ENCODE peak calls at places on chromosome 7, in five cellular contexts. F is HCT116, X is endothelial cell of umbilical vein, U is K562, I is GM23338. B is an unnamed sample.
A peak's percentile ranks its signal among the peaks of the same experiment; 100 is the strongest.

GRCh38 chr7:32215697-32216096 is 145.5 kb upstream of the PDE1C start:
- DNase-seq in F (no peak), X (no peak), U (no peak), I (no peak), B (no peak)

GRCh38 chr7:114929570-114929969 is 7.7 kb downstream of the MDFIC start:
- DNase-seq in F (no peak), X (no peak), U (no peak), I (no peak), B (no peak)

GRCh38 chr7:150379590-150380379 is 655 bp downstream of the ZNF775 start:
- DNase-seq in F (no peak), X (peak; percentile 41), U (peak; percentile 77), I (no peak), B (no peak)

GRCh38 chr7:45347804-45348203 is 190.2 kb downstream of the RAMP3 start:
- DNase-seq in F (no peak), X (no peak), U (peak; percentile 27), I (no peak), B (peak; percentile 45)

GRCh38 chr7:104845541-104845940 is 168.5 kb upstream of the KMT2E start:
- DNase-seq in F (no peak), X (no peak), U (no peak), I (no peak), B (no peak)

GRCh38 chr7:108403597-108404217 is 52.5 kb downstream of the NRCAM start:
- DNase-seq in F (no peak), X (no peak), U (no peak), I (no peak), B (no peak)

GRCh38 chr7:84490661-84491060 is 296.1 kb upstream of the SEMA3A start:
- DNase-seq in F (no peak), X (no peak), U (peak; percentile 12), I (peak; percentile 22), B (no peak)

GRCh38 chr7:158672975-158673374 is 31.6 kb downstream of the NCAPG2 start:
- DNase-seq in F (no peak), X (no peak), U (no peak), I (no peak), B (no peak)

GRCh38 chr7:28180031-28180363 is 598 bp downstream of the JAZF1 start:
- DNase-seq in F (no peak), X (no peak), U (no peak), I (no peak), B (no peak)

GRCh38 chr7:158345731-158346130 is 241.9 kb downstream of the PTPRN2 start:
- DNase-seq in F (no peak), X (no peak), U (no peak), I (no peak), B (no peak)

GRCh38 chr7:138875794-138876193 is 77.8 kb upstream of the ATP6V0A4 start:
- DNase-seq in F (no peak), X (no peak), U (no peak), I (no peak), B (no peak)

GRCh38 chr7:21543528-21544302 is 876 bp downstream of the DNAH11 start:
- DNase-seq in F (no peak), X (peak; percentile 23), U (no peak), I (peak; percentile 55), B (no peak)

GRCh38 chr7:123916240-123916724 is 8.8 kb upstream of the SPAM1 start:
- DNase-seq in F (peak; percentile 35), X (peak; percentile 28), U (peak; percentile 24), I (peak; percentile 90), B (no peak)

GRCh38 chr7:132750056-132750455 is 173.8 kb upstream of the PLXNA4 start:
- DNase-seq in F (no peak), X (no peak), U (no peak), I (no peak), B (no peak)

GRCh38 chr7:76356823-76357222 is 2.0 kb downstream of the YWHAG start:
- DNase-seq in F (no peak), X (peak; percentile 59), U (peak; percentile 71), I (no peak), B (no peak)

GRCh38 chr7:38686888-38687287 is 55.7 kb upstream of the AMPH start:
- DNase-seq in F (no peak), X (no peak), U (no peak), I (no peak), B (no peak)

GRCh38 chr7:45155941-45156340 is 1.6 kb upstream of the RAMP3 start:
- DNase-seq in F (no peak), X (no peak), U (no peak), I (no peak), B (no peak)

GRCh38 chr7:159197066-159197975 is 52.7 kb upstream of the VIPR2 start:
- DNase-seq in F (no peak), X (no peak), U (peak; percentile 96), I (peak; percentile 23), B (no peak)

GRCh38 chr7:54878339-54878738 is 119.3 kb upstream of the SEC61G start:
- DNase-seq in F (no peak), X (no peak), U (no peak), I (no peak), B (no peak)

GRCh38 chr7:83366629-83367028 is 203.9 kb upstream of the PCLO start:
- DNase-seq in F (no peak), X (no peak), U (no peak), I (peak; percentile 47), B (no peak)

GRCh38 chr7:13904689-13905088 is 84.8 kb downstream of the ETV1 start:
- DNase-seq in F (no peak), X (no peak), U (no peak), I (no peak), B (no peak)

GRCh38 chr7:14457567-14458453 is 444.7 kb downstream of the DGKB start:
- DNase-seq in F (peak; percentile 83), X (peak; percentile 79), U (peak; percentile 75), I (peak; percentile 94), B (peak; percentile 87)

GRCh38 chr7:39507866-39508551 is 58.2 kb upstream of the YAE1 start:
- DNase-seq in F (no peak), X (no peak), U (no peak), I (no peak), B (no peak)

GRCh38 chr7:79692015-79692414 is 238.5 kb upstream of the MAGI2 start:
- DNase-seq in F (no peak), X (no peak), U (no peak), I (no peak), B (no peak)

GRCh38 chr7:104859754-104860426 is 154.1 kb upstream of the KMT2E start:
- DNase-seq in F (no peak), X (no peak), U (no peak), I (no peak), B (no peak)

GRCh38 chr7:158492372-158492771 is 95.3 kb downstream of the PTPRN2 start:
- DNase-seq in F (no peak), X (no peak), U (no peak), I (no peak), B (no peak)

GRCh38 chr7:134804351-134804750 is 24.9 kb downstream of the CALD1 start:
- DNase-seq in F (no peak), X (peak; percentile 85), U (no peak), I (peak; percentile 79), B (no peak)

GRCh38 chr7:27453702-27454405 is 208.8 kb downstream of the HIBADH start:
- DNase-seq in F (no peak), X (peak; percentile 61), U (peak; percentile 23), I (no peak), B (no peak)

GRCh38 chr7:87476179-87476557 is 688 bp upstream of the ABCB4 start:
- DNase-seq in F (no peak), X (no peak), U (no peak), I (no peak), B (no peak)

GRCh38 chr7:13179011-13179574 is 491.7 kb downstream of the ARL4A start:
- DNase-seq in F (no peak), X (peak; percentile 40), U (peak; percentile 48), I (no peak), B (no peak)

GRCh38 chr7:50793115-50793946 is 10.6 kb upstream of the GRB10 start:
- DNase-seq in F (no peak), X (peak; percentile 50), U (peak; percentile 80), I (peak; percentile 75), B (no peak)

GRCh38 chr7:101936612-101937231 is 119.3 kb downstream of the CUX1 start:
- DNase-seq in F (no peak), X (peak; percentile 34), U (peak; percentile 30), I (peak; percentile 87), B (no peak)

GRCh38 chr7:20200965-20201364 is 16.2 kb downstream of the MACC1 start:
- DNase-seq in F (no peak), X (no peak), U (no peak), I (no peak), B (no peak)

GRCh38 chr7:151062399-151063211 is 3.2 kb downstream of the SLC4A2 start:
- DNase-seq in F (peak; percentile 81), X (no peak), U (peak; percentile 96), I (peak; percentile 98), B (no peak)

GRCh38 chr7:29565186-29565540 is 1.5 kb downstream of the PRR15 start:
- DNase-seq in F (no peak), X (no peak), U (no peak), I (peak; percentile 16), B (no peak)
- TF ChIP-seq EZH2 in F (no peak), X (no peak), U (no peak), I (no peak), B (no peak)

GRCh38 chr7:43583424-43584199 is 704 bp downstream of the STK17A start:
- DNase-seq in F (no peak), X (peak; percentile 71), U (peak; percentile 75), I (peak; percentile 50), B (no peak)
- TF ChIP-seq POLR2AphosphoS5 in F (peak; percentile 14), X (peak; percentile 10), U (no peak), I (no peak), B (no peak)

GRCh38 chr7:15687645-15688025 is 1.2 kb upstream of the MEOX2 start:
- DNase-seq in F (no peak), X (peak; percentile 37), U (no peak), I (peak; percentile 57), B (no peak)
- TF ChIP-seq EZH2 in F (no peak), X (no peak), U (no peak), I (peak; percentile 64), B (no peak)

GRCh38 chr7:111746950-111747349 is 184.7 kb upstream of the IMMP2L start:
- DNase-seq in F (no peak), X (no peak), U (no peak), I (no peak), B (no peak)

GRCh38 chr7:111750878-111751277 is 188.6 kb upstream of the IMMP2L start:
- DNase-seq in F (no peak), X (no peak), U (no peak), I (no peak), B (no peak)

GRCh38 chr7:111749625-111750024 is 187.3 kb upstream of the IMMP2L start:
- DNase-seq in F (no peak), X (no peak), U (no peak), I (no peak), B (no peak)

GRCh38 chr7:111752022-111752582 is 189.8 kb upstream of the IMMP2L start:
- DNase-seq in F (peak; percentile 21), X (peak; percentile 63), U (peak; percentile 87), I (peak; percentile 84), B (no peak)

DNA sequence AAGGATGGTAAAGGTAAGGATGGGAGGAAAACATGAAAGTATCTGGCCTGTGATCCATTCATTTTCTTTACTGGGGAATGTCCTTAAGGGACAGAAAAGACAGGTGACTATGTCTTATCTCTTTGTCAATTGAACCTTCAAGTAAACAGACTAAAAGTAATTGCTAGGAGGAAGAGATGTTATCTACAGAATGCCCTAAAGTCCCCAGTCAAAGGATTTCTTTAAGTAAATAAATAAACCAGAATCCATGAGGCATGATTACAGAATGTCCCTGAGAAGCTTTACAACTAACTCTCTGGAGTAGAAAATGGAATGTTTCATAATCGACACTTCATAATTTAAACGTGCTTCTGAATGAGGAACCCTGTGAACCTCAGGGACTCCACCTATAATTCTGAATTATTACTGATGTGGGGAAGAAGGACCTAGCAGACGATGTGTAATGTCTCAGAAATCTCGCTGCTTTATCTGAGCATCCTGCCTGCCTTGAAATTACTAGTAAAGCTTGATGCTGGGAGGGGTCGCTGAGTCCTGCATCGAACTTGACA is 187.9 kb upstream of the IMMP2L start:
- DNase-seq in F (no peak), X (no peak), U (no peak), I (no peak), B (no peak)
- TF ChIP-seq POLR2AphosphoS5 in F (no peak), X (no peak), U (no peak), I (no peak), B (no peak)